ENCODE peak calls at places on chromosome 18, in six cellular contexts. F is suprapubic skin, Y is right cardiac atrium, M is heart left ventricle, J is astrocyte, N is prostate gland. V is an unnamed sample.

GRCh38 chr18:64233855-64234254 is 85.0 kb upstream of the LINC00305 start:
- DNase-seq in N (no peak), Y (no peak), F (no peak), M (no peak), J (no peak), V (no peak)

GRCh38 chr18:23547806-23548205 is 38.5 kb downstream of the NPC1 start:
- DNase-seq in M (no peak), Y (no peak), J (no peak), F (no peak), N (no peak), V (no peak)

GRCh38 chr18:5500158-5500939 is 43.4 kb downstream of the EPB41L3 start:
- DNase-seq in M (no peak), Y (no peak), F (no peak), J (no peak), N (no peak), V (no peak)

GRCh38 chr18:23885750-23886149 is 128.8 kb upstream of the TTC39C start:
- DNase-seq in F (no peak), N (no peak), J (peak; percentile 26), Y (no peak), M (no peak), V (no peak)

GRCh38 chr18:79873449-79874110 is 75.8 kb downstream of the KCNG2 start:
- DNase-seq in Y (no peak), N (no peak), F (peak; percentile 71), M (no peak), J (no peak), V (no peak)

GRCh38 chr18:53799134-53799533 is 425.3 kb downstream of the MBD2 start:
- DNase-seq in N (no peak), Y (no peak), M (no peak), F (no peak), J (peak; percentile 39), V (no peak)

GRCh38 chr18:44805176-44805575 is 124.5 kb downstream of the SETBP1 start:
- DNase-seq in M (no peak), J (no peak), Y (no peak), N (no peak), F (no peak), V (no peak)

GRCh38 chr18:21081425-21081824 is 30.2 kb downstream of the ROCK1 start:
- DNase-seq in Y (no peak), J (no peak), N (no peak), M (no peak), F (no peak), V (no peak)

GRCh38 chr18:41526046-41526445 is 429.0 kb upstream of the PIK3C3 start:
- DNase-seq in F (no peak), N (no peak), Y (no peak), M (no peak), J (no peak), V (no peak)

GRCh38 chr18:62716679-62717058 is 1.3 kb downstream of the PHLPP1 start:
- DNase-seq in Y (peak; percentile 58), F (no peak), M (peak; percentile 84), J (peak; percentile 11), N (peak; percentile 43), V (peak; percentile 22)

GRCh38 chr18:37270046-37270665 is 295.4 kb downstream of the CELF4 start:
- DNase-seq in N (peak; percentile 25), M (peak; percentile 44), F (no peak), J (peak; percentile 22), Y (peak; percentile 26), V (no peak)

GRCh38 chr18:45993441-45993840 is 26.3 kb upstream of the EPG5 start:
- DNase-seq in N (no peak), Y (no peak), J (peak; percentile 86), M (no peak), F (no peak), V (no peak)

GRCh38 chr18:43916984-43917383 is 639.7 kb upstream of the SYT4 start:
- DNase-seq in Y (no peak), F (no peak), M (no peak), J (no peak), N (no peak), V (no peak)

GRCh38 chr18:14978962-14979535 is 231.1 kb downstream of the ANKRD30B start:
- DNase-seq in M (no peak), F (no peak), J (no peak), N (no peak), Y (no peak), V (peak; percentile 36)

GRCh38 chr18:24341361-24341760 is 56.3 kb downstream of the OSBPL1A start:
- DNase-seq in Y (no peak), M (no peak), J (no peak), N (no peak), F (no peak), V (no peak)

GRCh38 chr18:79517322-79517721 is 121.6 kb downstream of the NFATC1 start:
- DNase-seq in M (peak; percentile 37), N (no peak), F (peak; percentile 72), Y (no peak), J (no peak), V (no peak)

GRCh38 chr18:66603941-66604627 is at the start of gene CDH19:
- DNase-seq in Y (peak; percentile 22), J (no peak), M (no peak), N (no peak), F (no peak), V (peak; percentile 46)

GRCh38 chr18:12608292-12608691 is 49.6 kb downstream of the SPIRE1 start:
- DNase-seq in J (peak; percentile 58), F (no peak), N (no peak), Y (no peak), M (no peak), V (no peak)

GRCh38 chr18:10898417-10898974 is 250.9 kb downstream of the PIEZO2 start:
- DNase-seq in J (no peak), F (no peak), Y (no peak), M (no peak), N (no peak), V (no peak)
- H3K27ac ChIP-seq in J (no peak overlapping the region), F (no peak overlapping the region), Y (no peak overlapping the region), M (no peak overlapping the region), N (no peak overlapping the region), V (no peak overlapping the region)

DNA sequence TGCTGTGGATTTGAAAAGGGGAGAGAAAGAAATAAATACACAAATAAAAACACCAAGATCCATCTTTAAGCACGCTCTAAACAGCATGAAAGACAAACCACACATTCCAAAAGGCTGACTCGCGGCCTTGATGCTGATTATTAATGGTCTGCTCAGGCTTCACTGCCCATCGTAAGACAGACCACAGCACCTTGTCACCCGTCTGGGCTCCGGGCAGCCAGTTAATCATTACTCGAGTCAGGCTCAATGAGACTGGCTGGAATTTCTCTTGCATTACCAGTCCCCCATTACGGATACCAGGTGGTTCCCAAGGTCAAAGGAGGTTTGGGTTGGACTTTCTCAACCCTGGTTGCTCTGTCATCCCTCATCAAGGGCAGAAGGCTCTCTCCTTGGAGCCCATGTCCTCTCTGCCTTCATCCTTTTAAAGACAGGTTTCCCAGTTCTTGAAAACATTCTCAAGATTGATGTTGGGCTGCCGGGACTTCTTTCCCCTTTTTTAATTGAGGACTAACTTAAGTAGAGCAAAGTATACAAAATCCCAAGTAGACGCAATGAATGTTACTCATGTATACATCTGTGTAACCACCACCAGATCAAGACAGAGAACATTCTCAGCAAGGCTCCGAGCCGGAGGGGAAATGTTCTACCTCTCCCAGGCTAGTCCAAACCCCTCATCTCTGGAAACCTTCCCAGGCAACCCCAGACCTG is 8.1 kb downstream of the SMAD7 start:
- DNase-seq in N (no peak), F (no peak), J (peak; percentile 99), Y (no peak), M (no peak), V (no peak)
- H3K4me3 ChIP-seq in N (no peak overlapping the region), F (no peak overlapping the region), J (peak overlapping the region; percentile 43), Y (peak overlapping the region; percentile 63), M (no peak overlapping the region), V (no peak overlapping the region)

GRCh38 chr18:9841752-9842151 is 44.0 kb upstream of the TXNDC2 start:
- DNase-seq in Y (no peak), M (no peak), J (no peak), N (no peak), F (no peak), V (no peak)

GRCh38 chr18:9842446-9842845 is 43.3 kb upstream of the TXNDC2 start:
- DNase-seq in Y (no peak), F (no peak), M (no peak), N (no peak), J (no peak), V (no peak)

GRCh38 chr18:9839806-9840205 is 46.0 kb upstream of the TXNDC2 start:
- DNase-seq in J (no peak), M (no peak), F (no peak), N (no peak), Y (no peak), V (no peak)

GRCh38 chr18:9838144-9838877 is 47.5 kb upstream of the TXNDC2 start:
- DNase-seq in N (no peak), F (no peak), J (peak; percentile 82), M (no peak), Y (no peak), V (no peak)

DNA sequence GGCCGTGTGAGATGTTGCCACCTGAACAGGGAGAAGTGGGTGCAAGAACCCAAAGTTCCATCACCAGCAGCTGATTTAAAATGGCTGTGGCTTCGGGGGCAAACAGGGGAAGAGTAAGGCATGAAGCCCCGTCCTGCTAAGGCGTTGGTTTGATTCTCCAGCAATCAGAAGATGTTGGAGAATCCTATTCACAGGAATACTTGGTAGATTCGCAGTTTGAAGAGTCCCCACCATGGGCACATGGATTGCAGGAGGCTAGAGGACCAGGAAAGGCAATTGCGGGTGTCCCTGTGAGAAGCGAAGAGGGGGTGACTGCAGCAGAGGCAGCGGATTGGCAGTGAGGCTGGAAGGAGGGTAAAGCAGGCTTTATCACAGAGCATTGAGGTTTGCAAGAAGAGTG is 46.6 kb upstream of the TXNDC2 start:
- DNase-seq in M (no peak), F (no peak), N (no peak), J (no peak), Y (no peak), V (no peak)
- H3K27ac ChIP-seq in M (peak overlapping the region; percentile 60), F (no peak overlapping the region), N (no peak overlapping the region), J (no peak overlapping the region), Y (peak overlapping the region; percentile 57), V (no peak overlapping the region)

DNA sequence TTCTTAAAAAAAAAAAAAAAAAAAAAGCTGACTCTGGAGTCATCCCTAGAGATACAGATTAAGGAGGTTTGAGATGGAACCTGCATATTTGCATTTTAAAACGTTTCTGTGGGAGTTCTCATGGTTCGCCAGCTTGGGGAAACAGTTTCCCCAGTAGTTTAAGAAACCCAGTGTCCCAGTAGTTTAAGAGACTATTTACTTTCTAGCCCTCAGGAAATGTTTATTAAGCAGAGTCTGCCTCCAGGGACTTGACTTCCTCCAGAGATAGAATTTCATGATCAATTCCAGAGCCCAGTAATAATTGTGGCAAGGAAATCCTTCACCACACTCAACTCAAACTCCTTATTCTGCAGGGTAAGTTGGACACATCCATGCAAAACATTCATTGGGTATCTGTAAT is 39.1 kb downstream of the DIPK1C start:
- DNase-seq in F (no peak), M (no peak), J (no peak), Y (no peak), N (no peak), V (no peak)
- H3K4me3 ChIP-seq in F (no peak overlapping the region), M (no peak overlapping the region), J (no peak overlapping the region), Y (no peak overlapping the region), N (no peak overlapping the region), V (no peak overlapping the region)

V was measured in dorsolateral prefrontal cortex.